ENCODE peak calls at places on chromosome 1, in nine cellular contexts. D is endodermal cell, H is heart right ventricle, C is cardiac muscle cell, J is PC-3, F is right cardiac atrium, N is aorta, A is ascending aorta, E is left lung. M is an unnamed sample. For H3K4me1 and H3K9me3, the result is how much of the 10 kb centered on the place peaks cover.

GRCh38 chr1:179867493-179868330 is 9.9 kb downstream of the TOR1AIP2 start:
- DNase-seq in C (peak), H (peak), E (no peak), D (peak), J (peak), N (no peak), A (no peak), F (no peak), M (peak)

GRCh38 chr1:67555487-67556296 is 125.5 kb upstream of the SERBP1 start:
- DNase-seq in D (peak), E (no peak), J (no peak), A (no peak), H (no peak), N (peak), C (no peak), F (no peak), M (no peak)

GRCh38 chr1:8026153-8026975 is at the start of gene ERRFI1:
- DNase-seq in A (peak), F (peak), J (peak), H (peak), C (peak), E (peak), D (peak), N (peak), M (peak)

GRCh38 chr1:168834225-168834872 is 105.3 kb upstream of the DPT start:
- DNase-seq in H (no peak), A (no peak), C (peak), N (no peak), E (no peak), J (no peak), F (no peak), D (no peak), M (peak)

GRCh38 chr1:21124846-21125245 is 51.9 kb downstream of the EIF4G3 start:
- DNase-seq in N (no peak), J (no peak), C (peak), D (no peak), F (no peak), A (no peak), E (no peak), H (no peak), M (no peak)

GRCh38 chr1:210726621-210727020 is 397.9 kb downstream of the HHAT start:
- DNase-seq in J (peak), E (no peak), F (no peak), D (peak), N (no peak), H (peak), A (no peak), C (no peak), M (peak)

GRCh38 chr1:17014671-17015567 is 3.2 kb upstream of the ATP13A2 start:
- DNase-seq in N (peak), C (no peak), E (peak), H (no peak), A (no peak), J (no peak), F (no peak), D (peak), M (no peak)

GRCh38 chr1:160576430-160576829 is 2.9 kb downstream of the CD84 start:
- DNase-seq in J (no peak), C (no peak), H (no peak), F (no peak), D (no peak), E (no peak), N (no peak), A (no peak), M (no peak)

GRCh38 chr1:101482306-101482705 is 245.5 kb downstream of the S1PR1 start:
- DNase-seq in D (no peak), N (no peak), A (no peak), J (no peak), E (no peak), C (no peak), H (no peak), F (no peak), M (no peak)

GRCh38 chr1:204493882-204494280 is 724 bp downstream of the PIK3C2B start:
- DNase-seq in A (no peak), F (peak), N (no peak), H (peak), J (peak), C (peak), E (peak), D (no peak), M (peak)

GRCh38 chr1:11594222-11594621 is 60.0 kb downstream of the FBXO2 start:
- DNase-seq in H (no peak), J (no peak), C (peak), D (peak), A (no peak), N (no peak), E (no peak), F (peak), M (peak)

GRCh38 chr1:112557385-112557784 is 48.6 kb downstream of the WNT2B start:
- DNase-seq in E (no peak), H (no peak), A (no peak), C (peak), N (no peak), D (no peak), J (no peak), F (no peak), M (no peak)

GRCh38 chr1:70467531-70467930 is 56.5 kb downstream of the CTH start:
- DNase-seq in F (no peak), C (no peak), H (no peak), E (no peak), D (no peak), N (no peak), A (no peak), J (no peak), M (no peak)

GRCh38 chr1:9315411-9316079 is 22.9 kb downstream of the SPSB1 start:
- DNase-seq in D (no peak), J (no peak), C (peak), N (peak), A (no peak), F (no peak), H (no peak), E (no peak), M (no peak)

GRCh38 chr1:226001852-226002666 is 2.9 kb upstream of the SDE2 start:
- DNase-seq in F (peak), H (peak), J (peak), A (peak), E (peak), C (peak), D (no peak), N (no peak), M (peak)
- H3K4me1 ChIP-seq in F (under half), H (half or more), J (under half), A (under half), E (half or more), C (under half), D (under half), N (under half), M (under half)

DNA sequence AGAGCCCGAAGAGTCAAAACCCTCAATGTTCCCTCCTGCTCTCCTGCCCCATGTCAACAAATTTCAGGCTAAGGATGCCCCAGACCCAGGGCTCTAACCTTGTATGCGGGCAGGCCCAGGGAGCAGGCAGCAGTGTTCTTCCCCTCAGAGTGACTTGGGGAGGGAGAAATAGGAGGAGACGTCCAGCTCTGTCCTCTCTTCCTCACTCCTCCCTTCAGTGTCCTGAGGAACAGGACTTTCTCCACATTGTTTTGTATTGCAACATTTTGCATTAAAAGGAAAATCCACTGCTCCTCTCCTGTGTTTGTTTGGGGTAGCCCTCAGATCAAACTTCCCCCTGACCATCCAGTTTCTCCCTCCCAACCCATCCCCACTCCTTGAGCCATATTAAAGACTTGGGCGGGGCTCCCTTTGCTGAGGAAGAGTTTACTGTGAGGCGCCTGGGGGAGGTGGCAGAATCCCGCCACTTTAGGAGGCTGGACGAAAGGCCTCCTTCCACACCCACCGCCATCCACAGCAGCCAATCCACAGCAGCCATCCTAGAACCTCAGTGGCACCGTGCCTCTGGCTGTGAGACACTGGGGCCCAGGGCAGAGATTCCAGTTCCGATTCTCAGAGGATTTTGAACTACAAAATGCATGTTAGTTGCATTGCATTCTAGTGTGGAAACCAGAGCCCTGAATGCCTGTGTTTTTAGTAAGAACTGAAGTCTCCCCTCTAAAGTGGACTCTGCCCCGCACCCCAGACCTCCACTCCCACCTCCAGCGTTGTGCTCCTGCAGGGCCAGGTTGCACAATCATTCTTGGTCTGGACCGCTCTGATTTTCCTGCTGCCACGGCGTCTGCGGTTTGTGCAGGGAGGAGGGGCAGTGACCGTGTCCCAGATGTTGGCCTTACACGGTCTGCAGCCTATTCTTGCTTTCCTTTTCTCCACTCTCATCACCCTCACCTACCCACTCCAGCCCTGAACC is 3.0 kb downstream of the OLFML3 start:
- DNase-seq in J (no peak), D (no peak), A (no peak), N (peak), C (peak), H (peak), F (peak), E (peak), M (peak)
- H3K27ac ChIP-seq in J (no peak), D (no peak), A (peak), N (peak), C (no peak), H (peak), F (peak), E (peak), M (peak)

DNA sequence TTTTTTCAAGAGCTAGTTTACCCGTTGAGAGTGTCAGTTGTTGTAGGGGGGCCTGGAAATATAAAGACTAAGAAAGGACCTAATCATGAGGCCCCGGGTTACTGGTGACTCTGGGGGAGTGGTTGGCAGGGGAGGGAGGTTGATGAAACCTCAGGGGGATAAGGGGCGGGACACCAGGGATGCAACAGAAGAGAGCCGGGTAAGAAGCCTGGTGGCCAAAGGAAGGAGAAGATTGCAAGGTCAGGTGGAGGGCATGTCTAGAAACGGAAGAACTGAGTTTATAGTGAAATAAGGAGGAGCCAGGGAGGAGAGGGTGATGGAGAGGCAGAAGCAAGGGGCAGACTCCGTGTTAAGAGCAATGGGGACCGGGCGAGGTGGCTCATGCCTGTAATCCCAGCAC is 12.5 kb upstream of the SPOCD1 start:
- DNase-seq in H (no peak), N (no peak), A (no peak), C (no peak), D (no peak), J (no peak), F (no peak), E (no peak), M (no peak)
- H3K9me3 ChIP-seq in H (under half), N (under half), A (under half), C (under half), D (under half), J (under half), F (under half), E (under half), M (under half)

GRCh38 chr1:12603224-12603623 is 14.8 kb downstream of the DHRS3 start:
- DNase-seq in F (no peak), J (no peak), N (no peak), A (no peak), E (no peak), C (no peak), H (no peak), D (no peak), M (no peak)
- H3K4me1 ChIP-seq in F (under half), J (half or more), N (under half), A (under half), E (half or more), C (under half), H (half or more), D (under half), M (under half)

M was measured in A673.